ENCODE peak calls at places on chromosomes 1 and 21, in seven cellular contexts. Z is T-helper 9 cell; B is SK-N-SH; J is activated naive CD8-positive, alpha-beta T cell treated with anti-CD3 and anti-CD28 coated beads, Interleukin-2, amount 50 U/mL, for 24 hours; M is T-helper 1 cell; Q is NCI-H1092 treated with DMSO at 0.1 percent for 48 hours; K is lower lobe of right lung. Y is an unnamed sample.

GRCh38 chr21:33752260-33752659 is 110.0 kb downstream of the ITSN1 start:
- DNase-seq in Z (no peak), B (no peak), J (no peak), M (no peak), Q (no peak), K (no peak), Y (no peak)

GRCh38 chr1:93694039-93694438 is 12.4 kb upstream of the BCAR3 start:
- DNase-seq in Z (no peak), B (no peak), J (no peak), M (no peak), Q (no peak), K (no peak), Y (no peak)

GRCh38 chr1:202233824-202234223 is 40.2 kb downstream of the LGR6 start:
- DNase-seq in Z (no peak), B (no peak), J (no peak), M (no peak), Q (no peak), K (no peak), Y (peak; percentile 7)

GRCh38 chr21:29145354-29145782 is 14.9 kb downstream of the MAP3K7CL start:
- DNase-seq in Z (no peak), B (no peak), J (no peak), M (no peak), Q (no peak), K (no peak), Y (no peak)

GRCh38 chr1:208165659-208166058 is 78.5 kb downstream of the PLXNA2 start:
- DNase-seq in Z (no peak), B (no peak), J (no peak), M (no peak), Q (no peak), K (no peak), Y (no peak)

GRCh38 chr1:24767351-24767750 is 22.1 kb downstream of the CLIC4 start:
- DNase-seq in Z (no peak), B (no peak), J (no peak), M (no peak), Q (no peak), K (no peak), Y (no peak)

GRCh38 chr21:33964706-33965325 is 49.2 kb upstream of the ATP5PO start:
- DNase-seq in Z (no peak), B (no peak), J (no peak), M (no peak), Q (no peak), K (no peak), Y (no peak)

GRCh38 chr1:236144446-236145150 is 2.3 kb downstream of the GPR137B start:
- DNase-seq in Z (no peak), B (peak; percentile 52), J (no peak), M (no peak), Q (no peak), K (no peak), Y (no peak)

GRCh38 chr1:205693421-205693991 is 13.2 kb upstream of the SLC45A3 start:
- DNase-seq in Z (no peak), B (no peak), J (no peak), M (no peak), Q (no peak), K (no peak), Y (no peak)

GRCh38 chr1:244353572-244354091 is 98.1 kb downstream of the ADSS2 start:
- DNase-seq in Z (no peak), B (no peak), J (peak; percentile 13), M (no peak), Q (no peak), K (peak; percentile 67), Y (peak; percentile 82)

GRCh38 chr1:79293611-79294010 is 287.1 kb upstream of the ADGRL4 start:
- DNase-seq in Z (no peak), B (no peak), J (no peak), M (no peak), Q (no peak), K (no peak), Y (no peak)

Y was measured in left lung.